ENCODE peak calls at places on chromosome 22, in five cellular contexts. One of them, this sample, is unnamed.

GRCh38 chr22:22700631-22701030 is 56.2 kb downstream of the GGTLC2 start:
- DNase-seq in mucosa of gallbladder: no peak
- DNase-seq in AG04449: no peak
- DNase-seq in GM13977: no peak
- DNase-seq in activated T-helper 1 cell treated with anti-CD3 and anti-CD28 coated beads, Interleukin-2, amount 50 U/mL, for 16 hours: no peak
- DNase-seq in this sample: no peak

GRCh38 chr22:22025320-22026156 is 43.0 kb upstream of the TOP3B start:
- DNase-seq in mucosa of gallbladder: no peak
- DNase-seq in AG04449: no peak
- DNase-seq in GM13977: peak; percentile 78
- DNase-seq in activated T-helper 1 cell treated with anti-CD3 and anti-CD28 coated beads, Interleukin-2, amount 50 U/mL, for 16 hours: no peak
- DNase-seq in this sample: peak; percentile 20

GRCh38 chr22:16774911-16775529 is 50.2 kb downstream of the XKR3 start:
- DNase-seq in mucosa of gallbladder: no peak
- DNase-seq in AG04449: no peak
- DNase-seq in GM13977: no peak
- DNase-seq in activated T-helper 1 cell treated with anti-CD3 and anti-CD28 coated beads, Interleukin-2, amount 50 U/mL, for 16 hours: no peak
- DNase-seq in this sample: no peak

GRCh38 chr22:20206709-20207215 is 55.9 kb upstream of the CCDC188 start:
- DNase-seq in mucosa of gallbladder: no peak
- DNase-seq in AG04449: no peak
- DNase-seq in GM13977: no peak
- DNase-seq in activated T-helper 1 cell treated with anti-CD3 and anti-CD28 coated beads, Interleukin-2, amount 50 U/mL, for 16 hours: no peak
- DNase-seq in this sample: peak; percentile 74

GRCh38 chr22:46072030-46072881 is 78.1 kb upstream of the PPARA start:
- DNase-seq in mucosa of gallbladder: peak; percentile 68
- DNase-seq in AG04449: no peak
- DNase-seq in GM13977: peak; percentile 67
- DNase-seq in activated T-helper 1 cell treated with anti-CD3 and anti-CD28 coated beads, Interleukin-2, amount 50 U/mL, for 16 hours: no peak
- DNase-seq in this sample: peak; percentile 95

GRCh38 chr22:24190566-24191208 is 9.4 kb downstream of the SUSD2 start:
- DNase-seq in mucosa of gallbladder: no peak
- DNase-seq in AG04449: no peak
- DNase-seq in GM13977: no peak
- DNase-seq in activated T-helper 1 cell treated with anti-CD3 and anti-CD28 coated beads, Interleukin-2, amount 50 U/mL, for 16 hours: no peak
- DNase-seq in this sample: peak; percentile 20

GRCh38 chr22:50360578-50360977 is 17.5 kb downstream of the PPP6R2 start:
- DNase-seq in mucosa of gallbladder: no peak
- DNase-seq in AG04449: no peak
- DNase-seq in GM13977: no peak
- DNase-seq in activated T-helper 1 cell treated with anti-CD3 and anti-CD28 coated beads, Interleukin-2, amount 50 U/mL, for 16 hours: no peak
- DNase-seq in this sample: no peak

GRCh38 chr22:39478461-39478860 is 21.6 kb downstream of the MGAT3 start:
- DNase-seq in mucosa of gallbladder: no peak
- DNase-seq in AG04449: no peak
- DNase-seq in GM13977: no peak
- DNase-seq in activated T-helper 1 cell treated with anti-CD3 and anti-CD28 coated beads, Interleukin-2, amount 50 U/mL, for 16 hours: no peak
- DNase-seq in this sample: no peak

GRCh38 chr22:31279821-31280496 is 12.3 kb downstream of the PIK3IP1 start:
- DNase-seq in mucosa of gallbladder: no peak
- DNase-seq in AG04449: no peak
- DNase-seq in GM13977: no peak
- DNase-seq in activated T-helper 1 cell treated with anti-CD3 and anti-CD28 coated beads, Interleukin-2, amount 50 U/mL, for 16 hours: no peak
- DNase-seq in this sample: no peak

GRCh38 chr22:44348963-44349950 is 36.5 kb upstream of the SHISAL1 start:
- DNase-seq in mucosa of gallbladder: no peak
- DNase-seq in AG04449: no peak
- DNase-seq in GM13977: no peak
- DNase-seq in activated T-helper 1 cell treated with anti-CD3 and anti-CD28 coated beads, Interleukin-2, amount 50 U/mL, for 16 hours: no peak
- DNase-seq in this sample: no peak

GRCh38 chr22:33969052-33969451 is 48.8 kb upstream of the LARGE1 start:
- DNase-seq in mucosa of gallbladder: no peak
- DNase-seq in AG04449: no peak
- DNase-seq in GM13977: no peak
- DNase-seq in activated T-helper 1 cell treated with anti-CD3 and anti-CD28 coated beads, Interleukin-2, amount 50 U/mL, for 16 hours: no peak
- DNase-seq in this sample: no peak

GRCh38 chr22:36163497-36163896 is 2.9 kb upstream of the APOL3 start:
- DNase-seq in mucosa of gallbladder: no peak
- DNase-seq in AG04449: no peak
- DNase-seq in GM13977: no peak
- DNase-seq in activated T-helper 1 cell treated with anti-CD3 and anti-CD28 coated beads, Interleukin-2, amount 50 U/mL, for 16 hours: no peak
- DNase-seq in this sample: peak; percentile 17